ENCODE peak calls at places on chromosome 15, in five cellular contexts. E is neuronal stem cell, D is trophoblast cell, N is H9, W is H1. Z is an unnamed sample.

GRCh38 chr15:59594493-59594942 is 17.1 kb upstream of the GCNT3 start:
- DNase-seq in E (no peak), D (no peak), N (no peak), W (no peak), Z (peak; percentile 71)

GRCh38 chr15:73078722-73079121 is 26.5 kb downstream of the NEO1 start:
- DNase-seq in E (no peak), D (peak; percentile 25), N (no peak), W (no peak), Z (peak; percentile 91)

GRCh38 chr15:61660579-61660978 is 399.7 kb downstream of the VPS13C start:
- DNase-seq in E (no peak), D (no peak), N (no peak), W (no peak), Z (no peak)

GRCh38 chr15:38563723-38564519 is 693 bp downstream of the RASGRP1 start:
- DNase-seq in E (peak; percentile 57), D (peak; percentile 68), N (peak; percentile 68), W (peak; percentile 90), Z (peak; percentile 50)

GRCh38 chr15:99296386-99296785 is 45.1 kb downstream of the LRRC28 start:
- DNase-seq in E (no peak), D (no peak), N (no peak), W (no peak), Z (no peak)

GRCh38 chr15:59140422-59141226 is 35.7 kb downstream of the CCNB2 start:
- DNase-seq in E (no peak), D (no peak), N (no peak), W (no peak), Z (no peak)

GRCh38 chr15:45521596-45522167 is 873 bp downstream of the SLC30A4 start:
- DNase-seq in E (peak; percentile 1), D (peak; percentile 21), N (no peak), W (no peak), Z (no peak)

GRCh38 chr15:90194655-90195054 is 6.5 kb upstream of the SEMA4B start:
- DNase-seq in E (no peak), D (no peak), N (no peak), W (no peak), Z (no peak)

GRCh38 chr15:59138243-59138642 is 33.3 kb downstream of the CCNB2 start:
- DNase-seq in E (peak; percentile 6), D (peak; percentile 62), N (peak; percentile 86), W (peak; percentile 83), Z (peak; percentile 45)

GRCh38 chr15:100116416-100117190 is 225.2 kb downstream of the ADAMTS17 start:
- DNase-seq in E (no peak), D (no peak), N (no peak), W (no peak), Z (no peak)

GRCh38 chr15:48703544-48703943 is 58.0 kb upstream of the FBN1 start:
- DNase-seq in E (no peak), D (peak; percentile 71), N (no peak), W (no peak), Z (no peak)

GRCh38 chr15:68192117-68192516 is 13.0 kb downstream of the CALML4 start:
- DNase-seq in E (no peak), D (peak; percentile 43), N (no peak), W (no peak), Z (no peak)

GRCh38 chr15:80072285-80072684 is 12.8 kb downstream of the ZFAND6 start:
- DNase-seq in E (peak; percentile 68), D (peak; percentile 83), N (no peak), W (no peak), Z (peak; percentile 96)

GRCh38 chr15:45842151-45842550 is 207.3 kb downstream of the SQOR start:
- DNase-seq in E (no peak), D (no peak), N (no peak), W (no peak), Z (no peak)

GRCh38 chr15:71471347-71471746 is 339.0 kb upstream of the NR2E3 start:
- DNase-seq in E (no peak), D (peak; percentile 74), N (no peak), W (no peak), Z (no peak)

GRCh38 chr15:90004671-90005070 is 3.5 kb downstream of the ZNF710 start:
- DNase-seq in E (no peak), D (peak; percentile 85), N (no peak), W (no peak), Z (peak; percentile 97)

GRCh38 chr15:40921949-40922607 is 7.1 kb upstream of the DLL4 start:
- DNase-seq in E (no peak), D (no peak), N (no peak), W (no peak), Z (no peak)

GRCh38 chr15:48557335-48557734 is 88.2 kb downstream of the FBN1 start:
- DNase-seq in E (no peak), D (no peak), N (no peak), W (no peak), Z (no peak)

GRCh38 chr15:38672814-38673292 is 108.2 kb upstream of the RASGRP1 start:
- DNase-seq in E (no peak), D (no peak), N (no peak), W (no peak), Z (no peak)

GRCh38 chr15:40222146-40222545 is 16.7 kb upstream of the PAK6 start:
- DNase-seq in E (no peak), D (peak; percentile 86), N (no peak), W (no peak), Z (no peak)

GRCh38 chr15:71588746-71589145 is 221.6 kb upstream of the NR2E3 start:
- DNase-seq in E (no peak), D (no peak), N (no peak), W (no peak), Z (peak; percentile 79)

GRCh38 chr15:98901438-98901837 is 106.2 kb downstream of the PGPEP1L start:
- DNase-seq in E (no peak), D (peak; percentile 90), N (no peak), W (no peak), Z (peak; percentile 50)

GRCh38 chr15:70406624-70407390 is 309.1 kb upstream of the TLE3 start:
- DNase-seq in E (no peak), D (no peak), N (no peak), W (no peak), Z (no peak)

GRCh38 chr15:48718646-48719045 is 73.1 kb upstream of the FBN1 start:
- DNase-seq in E (no peak), D (no peak), N (no peak), W (no peak), Z (peak; percentile 38)

GRCh38 chr15:33424025-33424424 is 113.3 kb downstream of the RYR3 start:
- DNase-seq in E (no peak), D (no peak), N (no peak), W (no peak), Z (no peak)

GRCh38 chr15:100721758-100722550 is 119.6 kb downstream of the ASB7 start:
- DNase-seq in E (no peak), D (peak; percentile 99), N (peak; percentile 9), W (peak; percentile 35), Z (peak; percentile 100)

GRCh38 chr15:100869151-100869999 is 10.3 kb upstream of the ALDH1A3 start:
- DNase-seq in E (no peak), D (peak; percentile 40), N (peak; percentile 62), W (peak; percentile 91), Z (no peak)

GRCh38 chr15:25362545-25362944 is 76.3 kb downstream of the UBE3A start:
- DNase-seq in E (no peak), D (no peak), N (no peak), W (no peak), Z (no peak)

GRCh38 chr15:42018306-42019224 is 2.3 kb downstream of the PLA2G4E start:
- DNase-seq in E (no peak), D (no peak), N (no peak), W (no peak), Z (no peak)

GRCh38 chr15:59812889-59813288 is 123.8 kb upstream of the BNIP2 start:
- DNase-seq in E (no peak), D (no peak), N (no peak), W (no peak), Z (no peak)

GRCh38 chr15:70826634-70827033 is 27.3 kb downstream of the LARP6 start:
- DNase-seq in E (no peak), D (peak; percentile 24), N (no peak), W (no peak), Z (peak; percentile 58)

GRCh38 chr15:66936115-66936863 is 129.1 kb upstream of the SMAD3 start:
- DNase-seq in E (no peak), D (no peak), N (no peak), W (no peak), Z (peak; percentile 18)

GRCh38 chr15:66938114-66938830 is 127.1 kb upstream of the SMAD3 start:
- DNase-seq in E (no peak), D (no peak), N (no peak), W (no peak), Z (no peak)

GRCh38 chr15:66937588-66937987 is 127.8 kb upstream of the SMAD3 start:
- DNase-seq in E (no peak), D (no peak), N (no peak), W (no peak), Z (no peak)

GRCh38 chr15:66935688-66936087 is 129.7 kb upstream of the SMAD3 start:
- DNase-seq in E (no peak), D (no peak), N (no peak), W (no peak), Z (no peak)

GRCh38 chr15:66936864-66937245 is 128.5 kb upstream of the SMAD3 start:
- DNase-seq in E (no peak), D (no peak), N (no peak), W (no peak), Z (no peak)
- H2BK12ac ChIP-seq in E (no peak overlapping the region), D (no peak overlapping the region), N (no peak overlapping the region), W (no peak overlapping the region), Z (no peak overlapping the region)

GRCh38 chr15:50669611-50670010 is 17.0 kb downstream of the TRPM7 start:
- DNase-seq in E (no peak), D (no peak), N (no peak), W (no peak), Z (no peak)

GRCh38 chr15:50670115-50670514 is 16.5 kb downstream of the TRPM7 start:
- DNase-seq in E (no peak), D (peak; percentile 58), N (no peak), W (no peak), Z (no peak)

DNA sequence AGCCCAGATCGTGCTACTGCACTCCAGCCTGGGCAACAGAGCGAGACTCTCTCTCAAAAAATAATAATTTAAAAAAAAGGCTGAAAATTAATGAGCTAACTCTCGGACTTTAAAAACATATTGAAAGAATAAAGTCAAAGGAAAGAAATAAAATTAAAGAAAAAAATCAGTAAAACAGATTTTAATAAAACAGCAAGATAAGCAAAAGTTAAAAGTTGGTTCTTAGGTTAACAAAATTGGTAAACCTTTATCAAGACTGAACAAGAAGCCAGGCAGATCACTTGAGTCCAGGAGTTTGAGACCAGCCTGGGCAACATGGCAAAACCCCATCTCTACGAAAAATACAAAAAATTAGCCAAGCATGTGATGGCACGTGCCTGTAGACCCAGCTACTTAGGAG is 20.7 kb downstream of the TRPM7 start:
- DNase-seq in E (no peak), D (no peak), N (no peak), W (no peak), Z (no peak)
- H2BK12ac ChIP-seq in E (no peak overlapping the region), D (no peak overlapping the region), N (no peak overlapping the region), W (no peak overlapping the region), Z (no peak overlapping the region)

GRCh38 chr15:94703591-94703990 is 472.2 kb downstream of the MCTP2 start:
- DNase-seq in E (no peak), D (no peak), N (no peak), W (no peak), Z (no peak)
- H2BK12ac ChIP-seq in E (no peak overlapping the region), D (no peak overlapping the region), N (no peak overlapping the region), W (no peak overlapping the region), Z (no peak overlapping the region)

DNA sequence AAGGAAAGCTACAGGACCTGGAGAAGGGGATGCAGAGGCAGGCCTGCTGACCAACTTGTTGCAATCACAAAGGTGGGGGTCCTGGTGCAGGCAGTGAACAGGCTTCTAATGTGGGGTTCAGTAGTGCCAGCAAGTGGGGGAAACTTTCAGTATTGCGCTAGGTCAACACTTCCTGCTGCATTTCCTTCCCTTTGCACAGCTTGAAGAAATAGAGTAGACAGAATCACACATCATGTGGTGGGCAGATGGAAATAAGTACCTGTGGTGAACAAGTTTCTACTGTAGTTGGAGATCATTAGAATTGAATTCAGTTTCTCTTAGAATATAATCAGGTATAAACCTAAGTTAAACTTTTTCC is 63.4 kb downstream of the RGMA start:
- DNase-seq in E (no peak), D (no peak), N (no peak), W (no peak), Z (no peak)
- H2BK12ac ChIP-seq in E (no peak overlapping the region), D (no peak overlapping the region), N (no peak overlapping the region), W (no peak overlapping the region), Z (no peak overlapping the region)